ENCODE peak calls at places on chromosomes 2 and 18, in five cellular contexts. One of them, this sample, is unnamed.

GRCh38 chr18:34965108-34965507 is 76.1 kb upstream of the MAPRE2 start:
- DNase-seq in HuH-7: no peak
- DNase-seq in left ventricle myocardium inferior: no peak
- DNase-seq in glutamatergic neuron: no peak
- DNase-seq in progenitor cell of endocrine pancreas: no peak
- DNase-seq in this sample: no peak

GRCh38 chr2:181596556-181596955 is 60.3 kb downstream of the CERKL start:
- DNase-seq in glutamatergic neuron: no peak
- DNase-seq in left ventricle myocardium inferior: no peak
- DNase-seq in progenitor cell of endocrine pancreas: no peak
- DNase-seq in HuH-7: no peak
- DNase-seq in this sample: no peak

GRCh38 chr2:62871506-62871905 is 166.0 kb downstream of the EHBP1 start:
- DNase-seq in HuH-7: no peak
- DNase-seq in glutamatergic neuron: no peak
- DNase-seq in left ventricle myocardium inferior: no peak
- DNase-seq in progenitor cell of endocrine pancreas: no peak
- DNase-seq in this sample: no peak

GRCh38 chr2:28348149-28348567 is 44.5 kb upstream of the FOSL2 start:
- DNase-seq in glutamatergic neuron: no peak
- DNase-seq in progenitor cell of endocrine pancreas: no peak
- DNase-seq in HuH-7: no peak
- DNase-seq in left ventricle myocardium inferior: no peak
- DNase-seq in this sample: no peak

GRCh38 chr2:46780801-46781445 is 134.7 kb downstream of the MCFD2 start:
- DNase-seq in progenitor cell of endocrine pancreas: peak
- DNase-seq in HuH-7: peak
- DNase-seq in glutamatergic neuron: peak
- DNase-seq in left ventricle myocardium inferior: peak
- DNase-seq in this sample: peak

GRCh38 chr2:152098798-152099654 is at the start of gene CACNB4:
- DNase-seq in HuH-7: peak
- DNase-seq in glutamatergic neuron: peak
- DNase-seq in left ventricle myocardium inferior: no peak
- DNase-seq in progenitor cell of endocrine pancreas: no peak
- DNase-seq in this sample: peak

GRCh38 chr2:158984554-158985207 is 16.2 kb downstream of the TANC1 start:
- DNase-seq in left ventricle myocardium inferior: peak
- DNase-seq in progenitor cell of endocrine pancreas: no peak
- DNase-seq in glutamatergic neuron: no peak
- DNase-seq in HuH-7: no peak
- DNase-seq in this sample: no peak

GRCh38 chr18:21949326-21950015 is 208.9 kb downstream of the MIB1 start:
- DNase-seq in left ventricle myocardium inferior: no peak
- DNase-seq in glutamatergic neuron: no peak
- DNase-seq in progenitor cell of endocrine pancreas: no peak
- DNase-seq in HuH-7: no peak
- DNase-seq in this sample: no peak

GRCh38 chr2:74532222-74532621 is 2.5 kb downstream of the HTRA2 start:
- DNase-seq in glutamatergic neuron: no peak
- DNase-seq in progenitor cell of endocrine pancreas: no peak
- DNase-seq in left ventricle myocardium inferior: no peak
- DNase-seq in HuH-7: peak
- DNase-seq in this sample: peak

GRCh38 chr2:240983361-240983995 is 14.9 kb upstream of the SNED1 start:
- DNase-seq in glutamatergic neuron: peak
- DNase-seq in left ventricle myocardium inferior: peak
- DNase-seq in progenitor cell of endocrine pancreas: peak
- DNase-seq in HuH-7: peak
- DNase-seq in this sample: peak

GRCh38 chr18:67514901-67515540 is 1.5 kb downstream of the DSEL start:
- DNase-seq in progenitor cell of endocrine pancreas: no peak
- DNase-seq in left ventricle myocardium inferior: no peak
- DNase-seq in glutamatergic neuron: no peak
- DNase-seq in HuH-7: no peak
- DNase-seq in this sample: no peak

GRCh38 chr2:227370791-227371312 is 8.3 kb downstream of the TM4SF20 start:
- DNase-seq in glutamatergic neuron: no peak
- DNase-seq in progenitor cell of endocrine pancreas: no peak
- DNase-seq in left ventricle myocardium inferior: no peak
- DNase-seq in HuH-7: no peak
- DNase-seq in this sample: peak

GRCh38 chr2:60463249-60463648 is 90.2 kb downstream of the BCL11A start:
- DNase-seq in progenitor cell of endocrine pancreas: no peak
- DNase-seq in HuH-7: no peak
- DNase-seq in glutamatergic neuron: no peak
- DNase-seq in left ventricle myocardium inferior: peak
- DNase-seq in this sample: no peak

GRCh38 chr2:220855296-220855695 is 716.8 kb downstream of the EPHA4 start:
- DNase-seq in progenitor cell of endocrine pancreas: no peak
- DNase-seq in left ventricle myocardium inferior: no peak
- DNase-seq in HuH-7: no peak
- DNase-seq in glutamatergic neuron: no peak
- DNase-seq in this sample: no peak

GRCh38 chr2:122433123-122433754 is 677.8 kb downstream of the TSN start:
- DNase-seq in glutamatergic neuron: no peak
- DNase-seq in progenitor cell of endocrine pancreas: no peak
- DNase-seq in HuH-7: peak
- DNase-seq in left ventricle myocardium inferior: no peak
- DNase-seq in this sample: no peak

GRCh38 chr2:227862227-227862740 is 9.1 kb upstream of the DAW1 start:
- DNase-seq in glutamatergic neuron: no peak
- DNase-seq in HuH-7: peak
- DNase-seq in left ventricle myocardium inferior: no peak
- DNase-seq in progenitor cell of endocrine pancreas: no peak
- DNase-seq in this sample: peak

GRCh38 chr18:43751203-43751602 is 473.9 kb upstream of the SYT4 start:
- DNase-seq in progenitor cell of endocrine pancreas: no peak
- DNase-seq in HuH-7: no peak
- DNase-seq in left ventricle myocardium inferior: no peak
- DNase-seq in glutamatergic neuron: no peak
- DNase-seq in this sample: no peak

GRCh38 chr18:31510319-31510718 is 12.3 kb downstream of the DSG2 start:
- DNase-seq in HuH-7: no peak
- DNase-seq in progenitor cell of endocrine pancreas: no peak
- DNase-seq in left ventricle myocardium inferior: no peak
- DNase-seq in glutamatergic neuron: no peak
- DNase-seq in this sample: no peak

GRCh38 chr2:172012688-172013358 is 13.1 kb downstream of the METAP1D start:
- DNase-seq in left ventricle myocardium inferior: no peak
- DNase-seq in HuH-7: no peak
- DNase-seq in progenitor cell of endocrine pancreas: no peak
- DNase-seq in glutamatergic neuron: peak
- DNase-seq in this sample: no peak

GRCh38 chr2:205060269-205060668 is 515.0 kb downstream of the PARD3B start:
- DNase-seq in left ventricle myocardium inferior: no peak
- DNase-seq in glutamatergic neuron: no peak
- DNase-seq in progenitor cell of endocrine pancreas: no peak
- DNase-seq in HuH-7: no peak
- DNase-seq in this sample: no peak

GRCh38 chr2:129819855-129820254 is 159.6 kb upstream of the RAB6C start:
- DNase-seq in HuH-7: no peak
- DNase-seq in progenitor cell of endocrine pancreas: no peak
- DNase-seq in glutamatergic neuron: no peak
- DNase-seq in left ventricle myocardium inferior: no peak
- DNase-seq in this sample: no peak

GRCh38 chr2:206275274-206276160 is 1.1 kb downstream of the ZDBF2 start:
- DNase-seq in glutamatergic neuron: peak
- DNase-seq in HuH-7: peak
- DNase-seq in progenitor cell of endocrine pancreas: no peak
- DNase-seq in left ventricle myocardium inferior: no peak
- DNase-seq in this sample: peak

GRCh38 chr2:239369631-239370161 is 31.1 kb downstream of the HDAC4 start:
- DNase-seq in HuH-7: no peak
- DNase-seq in left ventricle myocardium inferior: no peak
- DNase-seq in glutamatergic neuron: no peak
- DNase-seq in progenitor cell of endocrine pancreas: no peak
- DNase-seq in this sample: peak

GRCh38 chr2:211093743-211094303 is 537.4 kb downstream of the CPS1 start:
- DNase-seq in left ventricle myocardium inferior: no peak
- DNase-seq in progenitor cell of endocrine pancreas: no peak
- DNase-seq in glutamatergic neuron: no peak
- DNase-seq in HuH-7: no peak
- DNase-seq in this sample: peak

GRCh38 chr2:202317080-202317859 is 51.7 kb downstream of the NOP58 start:
- DNase-seq in progenitor cell of endocrine pancreas: no peak
- DNase-seq in left ventricle myocardium inferior: peak
- DNase-seq in HuH-7: no peak
- DNase-seq in glutamatergic neuron: no peak
- DNase-seq in this sample: no peak

GRCh38 chr2:21371499-21372003 is 247.8 kb downstream of the TDRD15 start:
- DNase-seq in glutamatergic neuron: no peak
- DNase-seq in left ventricle myocardium inferior: no peak
- DNase-seq in HuH-7: no peak
- DNase-seq in progenitor cell of endocrine pancreas: no peak
- DNase-seq in this sample: no peak

GRCh38 chr2:1377473-1377872 is 35.8 kb upstream of the TPO start:
- DNase-seq in glutamatergic neuron: no peak
- DNase-seq in left ventricle myocardium inferior: no peak
- DNase-seq in progenitor cell of endocrine pancreas: no peak
- DNase-seq in HuH-7: no peak
- DNase-seq in this sample: no peak

GRCh38 chr2:84838434-84839145 is 42.3 kb downstream of the TRABD2A start:
- DNase-seq in HuH-7: no peak
- DNase-seq in progenitor cell of endocrine pancreas: no peak
- DNase-seq in left ventricle myocardium inferior: no peak
- DNase-seq in glutamatergic neuron: no peak
- DNase-seq in this sample: no peak

GRCh38 chr2:233834378-233834777 is 20.0 kb downstream of the HJURP start:
- DNase-seq in progenitor cell of endocrine pancreas: no peak
- DNase-seq in glutamatergic neuron: no peak
- DNase-seq in HuH-7: no peak
- DNase-seq in left ventricle myocardium inferior: no peak
- DNase-seq in this sample: no peak

GRCh38 chr2:202566286-202566685 is 68.5 kb upstream of the FAM117B start:
- DNase-seq in progenitor cell of endocrine pancreas: no peak
- DNase-seq in left ventricle myocardium inferior: no peak
- DNase-seq in glutamatergic neuron: no peak
- DNase-seq in HuH-7: no peak
- DNase-seq in this sample: no peak

GRCh38 chr2:177317443-177317842 is 52.9 kb upstream of the NFE2L2 start:
- DNase-seq in left ventricle myocardium inferior: no peak
- DNase-seq in progenitor cell of endocrine pancreas: no peak
- DNase-seq in glutamatergic neuron: no peak
- DNase-seq in HuH-7: no peak
- DNase-seq in this sample: no peak

This sample was measured in NB4.